ENCODE peak calls at places on chromosomes 12 and 14, in four cellular contexts. S is fibroblast of lung; H is CD4-positive, alpha-beta memory T cell; T is A673. F is an unnamed sample.

GRCh38 chr12:122117979-122118378 is 39.4 kb downstream of the MLXIP start:
- DNase-seq in S (peak), H (no peak), T (no peak), F (no peak)

GRCh38 chr14:74973003-74973614 is 17.7 kb upstream of the PGF start:
- DNase-seq in S (peak), H (no peak), T (no peak), F (peak)

GRCh38 chr12:105461276-105461975 is 130.9 kb downstream of the C12orf75 start:
- DNase-seq in S (peak), H (no peak), T (no peak), F (no peak)

GRCh38 chr14:103915616-103916015 is 12.6 kb upstream of the TDRD9 start:
- DNase-seq in S (no peak), H (no peak), T (no peak), F (no peak)

GRCh38 chr12:39272934-39273770 is 169.8 kb downstream of the KIF21A start:
- DNase-seq in S (peak), H (no peak), T (peak), F (no peak)

GRCh38 chr14:90839024-90839888 is 23.0 kb upstream of the TTC7B start:
- DNase-seq in S (peak), H (no peak), T (no peak), F (peak)

GRCh38 chr12:34406996-34407300 is 384.7 kb downstream of the ALG10 start:
- DNase-seq in S (no peak), H (no peak), T (no peak), F (no peak)

GRCh38 chr12:6386038-6386437 is 2.1 kb downstream of the LTBR start:
- DNase-seq in S (no peak), H (no peak), T (no peak), F (peak)

GRCh38 chr12:23472329-23472971 is 477.0 kb downstream of the SOX5 start:
- DNase-seq in S (peak), H (no peak), T (no peak), F (no peak)

GRCh38 chr12:49253033-49253623 is 11.8 kb upstream of the TUBA1C start:
- DNase-seq in S (peak), H (no peak), T (no peak), F (no peak)

GRCh38 chr14:73666583-73666982 is 21.8 kb downstream of the DNAL1 start:
- DNase-seq in S (no peak), H (no peak), T (no peak), F (no peak)

GRCh38 chr14:90970167-90970600 is 90.3 kb downstream of the RPS6KA5 start:
- DNase-seq in S (peak), H (no peak), T (no peak), F (no peak)

GRCh38 chr12:43776498-43776897 is 17.7 kb downstream of the IRAK4 start:
- DNase-seq in S (peak), H (no peak), T (peak), F (no peak)

GRCh38 chr14:46902837-46903236 is 251.3 kb upstream of the RPL10L start:
- DNase-seq in S (no peak), H (no peak), T (no peak), F (no peak)

GRCh38 chr12:69000540-69001243 is 67.7 kb upstream of the CPM start:
- DNase-seq in S (peak), H (no peak), T (no peak), F (peak)

GRCh38 chr12:104886418-104887401 is 71.4 kb downstream of the SLC41A2 start:
- DNase-seq in S (peak), H (no peak), T (peak), F (no peak)

GRCh38 chr12:29552324-29552927 is 54.9 kb upstream of the OVCH1 start:
- DNase-seq in S (peak), H (peak), T (peak), F (peak)

GRCh38 chr14:100106260-100106659 is 41.0 kb downstream of the EVL start:
- DNase-seq in S (no peak), H (peak), T (no peak), F (no peak)

GRCh38 chr14:28356819-28357218 is 409.8 kb upstream of the FOXG1 start:
- DNase-seq in S (no peak), H (no peak), T (no peak), F (no peak)

GRCh38 chr14:103126873-103127304 is 3.6 kb downstream of the TNFAIP2 start:
- DNase-seq in S (peak), H (no peak), T (peak), F (peak)

GRCh38 chr12:123601602-123602489 is at the start of gene DDX55:
- DNase-seq in S (peak), H (peak), T (peak), F (peak)

GRCh38 chr12:65162609-65163008 is 6.8 kb upstream of the LEMD3 start:
- DNase-seq in S (no peak), H (no peak), T (no peak), F (no peak)

GRCh38 chr12:81128930-81129554 is 51.2 kb downstream of the ACSS3 start:
- DNase-seq in S (peak), H (no peak), T (peak), F (peak)

GRCh38 chr14:95895720-95896119 is 19.1 kb downstream of the TUNAR start:
- DNase-seq in S (no peak), H (no peak), T (peak), F (no peak)

GRCh38 chr14:36647417-36647826 is 14.2 kb upstream of the PAX9 start:
- DNase-seq in S (no peak), H (no peak), T (no peak), F (no peak)